ENCODE peak calls at places on chromosomes 6 and 20, in four cellular contexts. M is endothelial cell of umbilical vein, V is H1, I is HCT116. K is an unnamed sample.
A peak's percentile ranks its signal among the peaks of the same experiment; 100 is the strongest.

GRCh38 chr6:101286146-101286545 is 107.4 kb upstream of the GRIK2 start:
- DNase-seq in I (no peak), M (no peak), V (no peak), K (no peak)

GRCh38 chr6:30074331-30075093 is 1.1 kb downstream of the RNF39 start:
- DNase-seq in I (no peak), V (no peak), M (no peak), K (no peak)

GRCh38 chr6:84912472-84913143 is 148.2 kb upstream of the TBX18 start:
- DNase-seq in M (no peak), I (no peak), V (no peak), K (no peak)

GRCh38 chr6:29628419-29629281 is 4.3 kb downstream of the GABBR1 start:
- DNase-seq in I (no peak), V (peak; percentile 84), M (peak; percentile 82), K (peak; percentile 42)

GRCh38 chr6:37021356-37022129 is 16.1 kb downstream of the FGD2 start:
- DNase-seq in V (no peak), M (peak; percentile 51), I (no peak), K (peak; percentile 74)

GRCh38 chr6:44078795-44079671 is 48.2 kb downstream of the MRPL14 start:
- DNase-seq in I (peak; percentile 60), V (no peak), M (peak; percentile 76), K (peak; percentile 83)

GRCh38 chr6:132524639-132525038 is 11.7 kb upstream of the STX7 start:
- DNase-seq in I (no peak), V (no peak), M (no peak), K (no peak)

GRCh38 chr20:2599265-2600060 is 53.0 kb upstream of the NOP56 start:
- DNase-seq in M (no peak), I (no peak), V (no peak), K (no peak)

GRCh38 chr20:11929947-11930346 is 12.3 kb downstream of the BTBD3 start:
- DNase-seq in M (no peak), I (no peak), V (no peak), K (peak; percentile 14)

DNA sequence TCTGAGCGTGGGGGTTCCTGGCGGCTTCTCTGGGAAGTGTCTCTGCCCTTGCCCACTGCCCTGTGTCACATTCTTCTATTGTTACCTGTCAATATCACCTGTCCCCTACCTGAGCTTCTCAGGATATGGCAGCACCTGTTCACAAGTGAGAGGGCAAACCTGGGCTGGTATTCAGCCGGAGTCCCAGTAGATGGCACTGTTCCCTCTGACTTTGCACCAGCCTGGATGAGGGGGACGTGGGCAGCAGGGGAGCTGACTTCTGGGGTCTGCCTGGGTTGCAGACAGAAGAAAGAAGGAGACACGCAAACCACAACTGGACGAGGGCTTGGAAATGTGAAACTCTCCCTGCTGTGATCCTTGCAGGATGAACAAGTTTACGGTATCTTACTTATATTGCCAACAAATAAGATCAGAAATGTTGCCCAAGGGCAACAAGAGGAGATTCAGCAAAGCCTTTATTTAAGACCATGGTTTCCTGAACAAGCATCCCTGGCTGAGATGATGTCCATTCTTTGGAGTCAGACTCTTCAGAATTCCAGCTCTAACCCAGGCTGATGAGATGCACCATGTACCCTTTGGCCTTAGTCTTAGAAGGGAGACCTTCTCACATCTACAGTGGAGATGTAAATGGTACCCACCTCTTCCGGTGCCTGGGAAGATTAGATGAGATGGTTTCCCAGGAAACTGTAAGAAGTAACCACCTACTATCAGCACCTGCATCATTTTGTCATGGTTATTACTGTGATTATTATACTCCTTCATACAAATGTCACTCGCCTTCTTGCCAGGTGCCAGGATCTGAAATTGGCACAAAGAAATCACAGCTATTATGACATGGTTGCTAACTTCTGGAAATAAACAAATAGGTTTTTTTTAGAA is 400.0 kb upstream of the CDH4 start:
- DNase-seq in M (no peak), V (peak; percentile 27), I (no peak), K (peak; percentile 31)
- TF ChIP-seq MAX in M (no peak), V (no peak), I (no peak), K (no peak)

GRCh38 chr6:149686230-149686629 is 31.7 kb downstream of the LATS1 start:
- DNase-seq in I (no peak), V (no peak), M (no peak), K (no peak)

GRCh38 chr6:149696904-149697303 is 21.0 kb downstream of the LATS1 start:
- DNase-seq in M (no peak), V (no peak), I (no peak), K (no peak)

GRCh38 chr6:149694926-149695325 is 23.0 kb downstream of the LATS1 start:
- DNase-seq in I (no peak), V (no peak), M (no peak), K (no peak)

GRCh38 chr6:149691201-149691600 is 26.7 kb downstream of the LATS1 start:
- DNase-seq in M (no peak), V (no peak), I (no peak), K (no peak)
- TF ChIP-seq MAX in M (no peak), V (no peak), I (no peak), K (no peak)

GRCh38 chr6:126905917-126906316 is 212.6 kb upstream of the RSPO3 start:
- DNase-seq in V (no peak), I (no peak), M (no peak), K (no peak)
- TF ChIP-seq MAX in V (no peak), I (no peak), M (no peak), K (no peak)

DNA sequence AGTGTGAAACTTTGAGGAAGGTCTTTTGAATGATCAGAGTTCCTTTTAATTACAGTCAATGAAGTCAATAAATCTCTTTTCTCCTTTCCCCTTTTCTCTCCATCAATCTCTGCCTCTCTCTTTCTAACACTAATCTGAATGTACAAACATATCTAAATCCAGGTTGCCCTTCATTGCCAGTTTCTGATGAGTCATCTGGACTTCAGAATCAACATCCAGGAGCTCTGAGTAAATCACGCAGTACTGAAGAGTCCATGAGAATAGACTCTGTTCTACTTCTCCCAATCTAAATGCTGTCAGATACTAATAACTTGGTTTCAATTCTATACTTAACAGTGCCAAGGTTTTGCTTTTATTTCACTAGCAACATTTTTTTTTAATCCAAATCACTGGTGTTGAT is 238.7 kb upstream of the THEMIS start:
- DNase-seq in I (no peak), V (no peak), M (peak; percentile 32), K (no peak)
- TF ChIP-seq MAX in I (no peak), V (no peak), M (no peak), K (no peak)

DNA sequence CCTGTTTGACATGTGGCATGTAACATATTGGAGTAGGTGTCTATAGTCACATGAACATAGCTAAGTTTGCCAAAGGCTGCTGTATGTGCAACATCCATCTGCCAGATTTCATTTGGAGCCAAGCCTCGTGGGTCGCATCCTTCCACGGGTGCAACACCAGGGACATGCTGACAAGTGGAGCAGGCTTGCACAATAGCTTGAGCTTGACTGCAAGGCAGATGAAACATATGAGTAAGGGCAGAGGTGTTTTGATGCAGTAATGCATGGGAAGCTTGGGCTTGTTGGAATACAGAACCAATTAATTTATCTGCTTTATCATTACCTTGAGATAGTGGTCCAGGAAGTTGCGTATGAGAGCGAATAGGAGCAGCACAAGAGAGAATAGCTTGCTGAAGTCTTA is 74.1 kb upstream of the BTN3A2 start:
- DNase-seq in V (no peak), M (no peak), I (no peak), K (no peak)
- TF ChIP-seq MAX in V (no peak), M (no peak), I (no peak), K (no peak)

DNA sequence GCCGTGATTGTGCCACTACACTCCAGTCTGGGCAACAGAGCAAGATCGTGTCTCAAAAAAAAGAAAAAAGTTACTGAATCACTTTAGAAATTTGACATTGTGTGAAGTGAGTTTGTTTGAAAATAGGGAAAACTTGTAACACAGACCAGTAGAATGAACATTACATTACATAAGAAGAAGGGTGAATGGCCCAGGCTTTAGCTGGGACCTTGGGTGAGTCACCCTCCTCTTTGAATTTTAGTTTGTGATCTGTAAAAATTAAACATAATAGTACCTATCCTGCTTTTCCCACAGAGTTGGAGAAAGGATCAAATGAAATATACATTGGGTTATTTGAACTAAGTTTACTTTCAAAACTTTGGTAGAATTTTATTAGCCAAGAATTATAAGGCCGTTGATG is 56.3 kb downstream of the KCNS1 start:
- DNase-seq in M (no peak), V (no peak), I (no peak), K (no peak)
- TF ChIP-seq MAX in M (no peak), V (no peak), I (no peak), K (no peak)

GRCh38 chr20:48686238-48687096 is 141.3 kb downstream of the PREX1 start:
- DNase-seq in M (peak; percentile 61), V (no peak), I (no peak), K (no peak)
- TF ChIP-seq MAX in M (no peak), V (no peak), I (no peak), K (no peak)

GRCh38 chr6:111381126-111381525 is 101.9 kb downstream of the REV3L start:
- DNase-seq in M (peak; percentile 15), V (no peak), I (no peak), K (no peak)

GRCh38 chr6:111379302-111379701 is 103.7 kb downstream of the REV3L start:
- DNase-seq in M (no peak), I (no peak), V (no peak), K (no peak)

GRCh38 chr6:111379831-111380230 is 103.2 kb downstream of the REV3L start:
- DNase-seq in M (no peak), V (no peak), I (no peak), K (no peak)

GRCh38 chr6:111377558-111378120 is 105.4 kb downstream of the REV3L start:
- DNase-seq in I (no peak), V (no peak), M (no peak), K (no peak)

GRCh38 chr6:111382476-111383294 is 100.3 kb downstream of the REV3L start:
- DNase-seq in I (no peak), V (no peak), M (no peak), K (no peak)
- TF ChIP-seq MAX in I (no peak), V (no peak), M (no peak), K (no peak)